ENCODE peak calls at places on chromosome 6, in nine cellular contexts. B is head of caudate nucleus, M is GM12878, C is lung microvascular endothelial cell, A is Peyer's patch, P is RWPE1, H is substantia nigra, K is aorta, Q is GM06990. J is an unnamed sample.

GRCh38 chr6:128979061-128979460 is 96.1 kb downstream of the LAMA2 start:
- DNase-seq in B (no peak), M (no peak), C (no peak), A (no peak), P (no peak), H (no peak), K (no peak), Q (no peak), J (no peak)

GRCh38 chr6:43873806-43874714 is 104.0 kb downstream of the VEGFA start:
- DNase-seq in B (no peak), M (no peak), C (no peak), A (no peak), P (no peak), H (no peak), K (no peak), Q (no peak), J (no peak)

GRCh38 chr6:118542184-118542952 is 5.7 kb upstream of the PLN start:
- DNase-seq in B (no peak), M (no peak), C (peak; percentile 59), A (no peak), P (no peak), H (no peak), K (no peak), Q (no peak), J (no peak)

GRCh38 chr6:139449611-139450000 is 75.2 kb upstream of the CITED2 start:
- DNase-seq in B (no peak), M (no peak), C (peak; percentile 49), A (no peak), P (no peak), H (no peak), K (no peak), Q (no peak), J (no peak)

GRCh38 chr6:150372051-150372450 is 3.2 kb downstream of the IYD start:
- DNase-seq in B (no peak), M (no peak), C (no peak), A (no peak), P (no peak), H (no peak), K (no peak), Q (no peak), J (no peak)

GRCh38 chr6:153131037-153131981 is at the start of gene RGS17:
- DNase-seq in B (peak; percentile 62), M (no peak), C (peak; percentile 82), A (no peak), P (peak; percentile 84), H (peak; percentile 58), K (peak; percentile 78), Q (peak; percentile 33), J (peak; percentile 41)

GRCh38 chr6:137872071-137872470 is 5.0 kb downstream of the TNFAIP3 start:
- DNase-seq in B (no peak), M (no peak), C (peak; percentile 78), A (no peak), P (no peak), H (no peak), K (no peak), Q (no peak), J (no peak)

GRCh38 chr6:56241106-56241812 is 6.1 kb downstream of the COL21A1 start:
- DNase-seq in B (no peak), M (no peak), C (no peak), A (no peak), P (no peak), H (no peak), K (no peak), Q (no peak), J (no peak)

J was measured in GM12865.